ENCODE peak calls at places on chromosomes 6 and 20, in five cellular contexts. N is fibroblast of the conjunctiva; X is activated T-cell treated with anti-CD3 and anti-CD28 coated beads, Interleukin-2, amount 50 U/mL, for 4 hours; O is right lobe of liver; J is CD8-positive, alpha-beta memory T cell. P is an unnamed sample.

GRCh38 chr6:63783096-63783495 is 147.5 kb downstream of the PHF3 start:
- DNase-seq in J (no peak), O (no peak), N (no peak), X (no peak), P (peak)

GRCh38 chr6:38771111-38771694 is 56.1 kb downstream of the DNAH8 start:
- DNase-seq in O (no peak), N (no peak), J (no peak), X (no peak), P (no peak)

GRCh38 chr20:21798384-21798783 is 92.9 kb downstream of the PAX1 start:
- DNase-seq in J (no peak), O (no peak), N (no peak), X (no peak), P (no peak)

GRCh38 chr20:22381812-22382416 is 202.5 kb downstream of the FOXA2 start:
- DNase-seq in J (no peak), N (no peak), O (no peak), X (no peak), P (no peak)

GRCh38 chr20:48626938-48627736 is 200.7 kb downstream of the PREX1 start:
- DNase-seq in N (no peak), O (peak), X (no peak), J (no peak), P (no peak)

GRCh38 chr6:71460933-71461332 is 172.3 kb downstream of the OGFRL1 start:
- DNase-seq in N (no peak), J (no peak), O (no peak), X (no peak), P (no peak)

GRCh38 chr6:84417261-84417660 is 189.8 kb upstream of the CEP162 start:
- DNase-seq in X (no peak), O (no peak), J (no peak), N (peak), P (no peak)

GRCh38 chr6:17867880-17868279 is 119.6 kb downstream of the KIF13A start:
- DNase-seq in X (no peak), J (no peak), O (no peak), N (peak), P (no peak)

GRCh38 chr20:63223121-63223825 is 7.3 kb upstream of the YTHDF1 start:
- DNase-seq in J (peak), O (no peak), N (no peak), X (peak), P (no peak)

GRCh38 chr20:60851826-60852704 is 400.0 kb upstream of the CDH4 start:
- DNase-seq in N (no peak), J (no peak), X (no peak), O (no peak), P (no peak)

GRCh38 chr6:73710470-73710869 is 14.5 kb downstream of the CD109 start:
- DNase-seq in O (no peak), N (no peak), J (no peak), X (no peak), P (no peak)

GRCh38 chr20:8749101-8749500 is 319.8 kb upstream of the PLCB4 start:
- DNase-seq in N (no peak), J (no peak), X (no peak), O (no peak), P (no peak)

GRCh38 chr6:90982051-90982450 is 395.2 kb upstream of the MAP3K7 start:
- DNase-seq in O (no peak), X (no peak), N (no peak), J (no peak), P (no peak)

GRCh38 chr6:13733178-13733851 is 21.7 kb upstream of the RANBP9 start:
- DNase-seq in N (peak), O (peak), J (no peak), X (no peak), P (peak)

GRCh38 chr6:38192486-38192885 is 373.0 kb downstream of the ZFAND3 start:
- DNase-seq in X (no peak), J (no peak), O (no peak), N (no peak), P (no peak)

GRCh38 chr6:30687659-30688431 is 1.4 kb upstream of the PPP1R18 start:
- DNase-seq in O (peak), J (no peak), N (no peak), X (no peak), P (no peak)

GRCh38 chr20:39893013-39893685 is 795.9 kb downstream of the MAFB start:
- DNase-seq in X (no peak), N (peak), J (no peak), O (no peak), P (no peak)

GRCh38 chr6:110221738-110222137 is 41.5 kb downstream of the CDC40 start:
- DNase-seq in J (no peak), N (no peak), X (no peak), O (no peak), P (no peak)

GRCh38 chr20:33556237-33556636 is 66.3 kb downstream of the CBFA2T2 start:
- DNase-seq in J (no peak), N (no peak), X (no peak), O (no peak), P (no peak)

GRCh38 chr6:150756170-150756569 is 109.3 kb upstream of the MTHFD1L start:
- DNase-seq in X (no peak), J (no peak), N (no peak), O (no peak), P (no peak)

GRCh38 chr6:43796910-43797890 is 27.2 kb downstream of the VEGFA start:
- DNase-seq in J (no peak), N (no peak), X (no peak), O (no peak), P (no peak)

GRCh38 chr6:38262041-38262440 is 377.7 kb downstream of the BTBD9 start:
- DNase-seq in O (no peak), J (no peak), X (no peak), N (peak), P (no peak)

GRCh38 chr6:130178692-130179091 is 44.1 kb downstream of the SAMD3 start:
- DNase-seq in N (peak), J (no peak), X (no peak), O (no peak), P (no peak)

GRCh38 chr6:127288705-127289104 is 22.0 kb downstream of the RNF146 start:
- DNase-seq in J (no peak), N (no peak), O (no peak), X (no peak), P (no peak)

GRCh38 chr6:31336872-31337496 is 20.0 kb downstream of the HLA-B start:
- DNase-seq in O (no peak), X (no peak), J (no peak), N (no peak), P (no peak)

GRCh38 chr6:43900560-43901329 is 130.7 kb downstream of the VEGFA start:
- DNase-seq in X (no peak), O (peak), N (peak), J (no peak), P (peak)

GRCh38 chr20:41734506-41734945 is 116.3 kb upstream of the CHD6 start:
- DNase-seq in J (peak), N (peak), O (no peak), X (peak), P (peak)

GRCh38 chr20:57647006-57647932 is 27.0 kb upstream of the ZBP1 start:
- DNase-seq in X (no peak), J (no peak), N (no peak), O (no peak), P (peak)

GRCh38 chr6:106444777-106445507 is 84.4 kb downstream of the CRYBG1 start:
- DNase-seq in O (no peak), N (peak), X (no peak), J (peak), P (no peak)

GRCh38 chr6:34709386-34709785 is 12.8 kb upstream of the ILRUN start:
- DNase-seq in N (peak), X (no peak), O (peak), J (no peak), P (peak)

GRCh38 chr6:83514877-83515466 is 2.6 kb downstream of the PRSS35 start:
- DNase-seq in X (no peak), O (no peak), J (peak), N (peak), P (no peak)

GRCh38 chr20:2984956-2985661 is 58.3 kb upstream of the GNRH2 start:
- DNase-seq in O (no peak), J (no peak), N (peak), X (no peak), P (no peak)

GRCh38 chr20:32387262-32387661 is 29.1 kb downstream of the ASXL1 start:
- DNase-seq in J (no peak), O (no peak), X (no peak), N (no peak), P (no peak)

GRCh38 chr20:57682184-57683038 is 27.4 kb downstream of the PMEPA1 start:
- DNase-seq in O (no peak), J (no peak), N (no peak), X (no peak), P (no peak)

GRCh38 chr20:44990425-44990824 is 24.1 kb downstream of the STK4 start:
- DNase-seq in X (peak), J (no peak), O (no peak), N (no peak), P (no peak)